ENCODE peak calls at places on chromosome 22, in five cellular contexts. E is DND-41, Y is ovary, D is ACHN, B is left lung. P is an unnamed sample.

GRCh38 chr22:50417544-50417943 is 57.3 kb downstream of the SBF1 start:
- DNase-seq in E (no peak), Y (no peak), B (peak; percentile 31), D (no peak), P (no peak)

GRCh38 chr22:50283821-50284220 is 13.6 kb upstream of the MAPK11 start:
- DNase-seq in Y (no peak), D (no peak), B (no peak), E (no peak), P (no peak)

GRCh38 chr22:43002198-43002577 is 12.8 kb downstream of the PACSIN2 start:
- DNase-seq in E (no peak), B (no peak), D (peak; percentile 70), Y (no peak), P (no peak)

GRCh38 chr22:46602025-46602424 is 18.2 kb upstream of the GRAMD4 start:
- DNase-seq in D (no peak), B (peak; percentile 80), Y (no peak), E (no peak), P (no peak)

GRCh38 chr22:45977551-45978274 is 751 bp upstream of the WNT7B start:
- DNase-seq in B (peak; percentile 74), Y (no peak), D (no peak), E (peak; percentile 30), P (peak; percentile 59)

GRCh38 chr22:36762687-36763260 is 13.1 kb downstream of the IFT27 start:
- DNase-seq in B (peak; percentile 80), D (no peak), Y (peak; percentile 67), E (no peak), P (no peak)

GRCh38 chr22:44347549-44347948 is 34.8 kb upstream of the SHISAL1 start:
- DNase-seq in B (no peak), Y (no peak), E (no peak), D (no peak), P (no peak)

GRCh38 chr22:50621948-50622722 is 5.8 kb downstream of the ARSA start:
- DNase-seq in E (no peak), Y (peak; percentile 11), B (peak; percentile 66), D (no peak), P (peak; percentile 34)

GRCh38 chr22:44473166-44473565 is 24.9 kb downstream of the RTL6 start:
- DNase-seq in D (no peak), Y (no peak), B (no peak), E (no peak), P (no peak)

GRCh38 chr22:17381237-17381913 is 12.1 kb downstream of the CECR2 start:
- DNase-seq in B (no peak), D (no peak), E (no peak), Y (no peak), P (no peak)

GRCh38 chr22:33210129-33210784 is 152.1 kb upstream of the SYN3 start:
- DNase-seq in B (no peak), D (peak; percentile 33), E (peak; percentile 39), Y (no peak), P (peak; percentile 51)

GRCh38 chr22:37249946-37250345 is 5.9 kb upstream of the RAC2 start:
- DNase-seq in B (no peak), D (no peak), E (no peak), Y (no peak), P (no peak)

GRCh38 chr22:36056980-36057379 is 28.4 kb upstream of the RBFOX2 start:
- DNase-seq in Y (no peak), E (no peak), B (no peak), D (no peak), P (no peak)

GRCh38 chr22:46390652-46391301 is 55.3 kb downstream of the TRMU start:
- DNase-seq in E (no peak), Y (peak; percentile 76), D (no peak), B (peak; percentile 78), P (peak; percentile 73)

GRCh38 chr22:44410396-44411056 is 87.5 kb downstream of the RTL6 start:
- DNase-seq in E (no peak), Y (peak; percentile 27), B (peak; percentile 72), D (no peak), P (no peak)

GRCh38 chr22:48647606-48648515 is 1179.8 kb downstream of the BRD1 start:
- DNase-seq in B (peak; percentile 65), E (no peak), D (no peak), Y (no peak), P (no peak)

GRCh38 chr22:31055322-31056159 is 25.6 kb upstream of the SMTN start:
- DNase-seq in E (no peak), B (peak; percentile 92), D (peak; percentile 64), Y (peak; percentile 92), P (peak; percentile 91)

GRCh38 chr22:31211504-31211861 is 615 bp upstream of the LIMK2 start:
- DNase-seq in Y (no peak), E (no peak), B (no peak), D (no peak), P (no peak)

GRCh38 chr22:38786631-38787030 is 7.3 kb downstream of the DNAL4 start:
- DNase-seq in E (no peak), D (no peak), B (no peak), Y (peak; percentile 28), P (no peak)